ENCODE peak calls at places on chromosomes 13 and 19, in five cellular contexts. K is tibial artery; X is CD8-positive, alpha-beta T cell; F is fibroblast of mammary gland; Y is right lobe of liver. G is an unnamed sample.

GRCh38 chr19:39401549-39402416 is 4.9 kb upstream of the ZFP36 start:
- DNase-seq in K (peak; percentile 64), X (peak; percentile 96), F (peak; percentile 95), Y (peak; percentile 90), G (peak; percentile 89)

GRCh38 chr13:37149380-37149779 is 43.9 kb upstream of the CSNK1A1L start:
- DNase-seq in K (no peak), X (no peak), F (no peak), Y (no peak), G (no peak)

GRCh38 chr13:51822106-51822840 is 18.3 kb upstream of the DHRS12 start:
- DNase-seq in K (no peak), X (peak; percentile 39), F (no peak), Y (no peak), G (no peak)

GRCh38 chr13:33272531-33273124 is 12.9 kb downstream of the STARD13 start:
- DNase-seq in K (no peak), X (no peak), F (peak; percentile 43), Y (no peak), G (no peak)

GRCh38 chr19:14555918-14556661 is 15.8 kb downstream of the NDUFB7 start:
- DNase-seq in K (no peak), X (no peak), F (peak; percentile 24), Y (no peak), G (no peak)

GRCh38 chr19:11560404-11560988 is 1.5 kb upstream of the ELOF1 start:
- DNase-seq in K (no peak), X (peak; percentile 68), F (peak; percentile 81), Y (no peak), G (peak; percentile 93)

GRCh38 chr13:61777281-61777680 is 361.6 kb upstream of the PCDH20 start:
- DNase-seq in K (no peak), X (no peak), F (peak; percentile 0), Y (no peak), G (no peak)

GRCh38 chr13:67549331-67549730 is 319.2 kb upstream of the PCDH9 start:
- DNase-seq in K (no peak), X (no peak), F (peak; percentile 68), Y (no peak), G (no peak)

GRCh38 chr13:113649212-113649611 is 8.8 kb downstream of the ATP4B start:
- DNase-seq in K (peak; percentile 11), X (no peak), F (no peak), Y (no peak), G (no peak)

GRCh38 chr19:23901360-23901759 is 13.3 kb upstream of the ZNF726 start:
- DNase-seq in K (no peak), X (no peak), F (no peak), Y (no peak), G (no peak)

GRCh38 chr13:50905256-50905655 is 4.3 kb upstream of the RNASEH2B start:
- DNase-seq in K (no peak), X (no peak), F (no peak), Y (no peak), G (no peak)

GRCh38 chr19:6718741-6719539 is 1.5 kb downstream of the C3 start:
- DNase-seq in K (no peak), X (peak; percentile 46), F (peak; percentile 37), Y (peak; percentile 88), G (peak; percentile 67)

GRCh38 chr19:2546128-2547032 is 70.5 kb downstream of the GADD45B start:
- DNase-seq in K (peak; percentile 87), X (no peak), F (peak; percentile 19), Y (peak; percentile 96), G (no peak)

GRCh38 chr19:27740396-27740795 is 1472.6 kb downstream of the UQCRFS1 start:
- DNase-seq in K (no peak), X (no peak), F (no peak), Y (no peak), G (no peak)

GRCh38 chr19:35824150-35824549 is 11.5 kb upstream of the PRODH2 start:
- DNase-seq in K (no peak), X (no peak), F (no peak), Y (no peak), G (no peak)

GRCh38 chr13:42110410-42111155 is 62.1 kb downstream of the DGKH start:
- DNase-seq in K (no peak), X (no peak), F (peak; percentile 84), Y (no peak), G (peak; percentile 78)

GRCh38 chr13:94711561-94712286 is 621 bp downstream of the SOX21 start:
- DNase-seq in K (no peak), X (no peak), F (peak; percentile 28), Y (no peak), G (no peak)

GRCh38 chr19:48926909-48927308 is 6.6 kb upstream of the DHDH start:
- DNase-seq in K (peak; percentile 82), X (no peak), F (peak; percentile 100), Y (no peak), G (no peak)

GRCh38 chr19:40754611-40755247 is 3.7 kb downstream of the SNRPA start:
- DNase-seq in K (no peak), X (no peak), F (peak; percentile 36), Y (peak; percentile 53), G (peak; percentile 62)

GRCh38 chr13:111337741-111338140 is 17.3 kb downstream of the TEX29 start:
- DNase-seq in K (no peak), X (no peak), F (peak; percentile 19), Y (no peak), G (no peak)

GRCh38 chr13:47933688-47934011 is 67.4 kb downstream of the SUCLA2 start:
- DNase-seq in K (no peak), X (no peak), F (peak; percentile 30), Y (no peak), G (no peak)

GRCh38 chr13:41137951-41138350 is 5.3 kb upstream of the KBTBD6 start:
- DNase-seq in K (no peak), X (no peak), F (peak; percentile 71), Y (no peak), G (no peak)

GRCh38 chr19:13150919-13151604 is 851 bp downstream of the IER2 start:
- DNase-seq in K (no peak), X (peak; percentile 37), F (no peak), Y (peak; percentile 55), G (no peak)

GRCh38 chr19:53982611-53983010 is 8.8 kb upstream of the CACNG6 start:
- DNase-seq in K (peak; percentile 26), X (no peak), F (no peak), Y (peak; percentile 45), G (no peak)

GRCh38 chr19:12778020-12778904 is 2.9 kb upstream of the HOOK2 start:
- DNase-seq in K (peak; percentile 73), X (peak; percentile 56), F (peak; percentile 76), Y (peak; percentile 82), G (peak; percentile 81)

GRCh38 chr13:71865858-71866172 is 1.2 kb downstream of the DACH1 start:
- DNase-seq in K (no peak), X (no peak), F (no peak), Y (peak; percentile 23), G (no peak)

GRCh38 chr19:15213715-15214381 is 13.1 kb upstream of the NOTCH3 start:
- DNase-seq in K (peak; percentile 88), X (no peak), F (peak; percentile 59), Y (no peak), G (no peak)

GRCh38 chr19:45321848-45322247 is 827 bp downstream of the CKM start:
- DNase-seq in K (no peak), X (no peak), F (no peak), Y (no peak), G (no peak)

GRCh38 chr13:26024558-26024957 is 27.3 kb downstream of the SHISA2 start:
- DNase-seq in K (no peak), X (no peak), F (no peak), Y (no peak), G (no peak)

GRCh38 chr19:33687761-33688656 is 66.3 kb downstream of the CHST8 start:
- DNase-seq in K (peak; percentile 15), X (no peak), F (no peak), Y (no peak), G (no peak)

GRCh38 chr13:45361596-45362206 is 20.7 kb upstream of the TPT1 start:
- DNase-seq in K (no peak), X (no peak), F (peak; percentile 77), Y (no peak), G (no peak)

GRCh38 chr13:24995225-24995804 is 100.6 kb upstream of the PABPC3 start:
- DNase-seq in K (peak; percentile 41), X (peak; percentile 62), F (peak; percentile 84), Y (peak; percentile 35), G (peak; percentile 84)

GRCh38 chr19:5154799-5155426 is 185.7 kb downstream of the PTPRS start:
- DNase-seq in K (no peak), X (peak; percentile 23), F (no peak), Y (peak; percentile 15), G (no peak)

GRCh38 chr13:40187836-40188591 is 478.4 kb downstream of the FOXO1 start:
- DNase-seq in K (no peak), X (peak; percentile 74), F (no peak), Y (no peak), G (no peak)

GRCh38 chr19:50204811-50205675 is 1.6 kb downstream of the MYH14 start:
- DNase-seq in K (no peak), X (no peak), F (no peak), Y (peak; percentile 94), G (no peak)
- H3K4me3 ChIP-seq in K (no peak overlapping the region), X (no peak overlapping the region), F (no peak overlapping the region), Y (peak overlapping the region; percentile 67), G (no peak overlapping the region)

GRCh38 chr13:110294146-110294545 is 12.8 kb downstream of the COL4A1 start:
- DNase-seq in K (no peak), X (no peak), F (peak; percentile 92), Y (no peak), G (no peak)
- TF ChIP-seq CTCF in K (no peak), X (no peak), F (no peak), Y (no peak), G (no peak)

GRCh38 chr13:106100261-106100919 is 435.1 kb downstream of the EFNB2 start:
- DNase-seq in K (no peak), X (no peak), F (no peak), Y (no peak), G (peak; percentile 42)
- H3K4me3 ChIP-seq in K (no peak overlapping the region), X (no peak overlapping the region), F (no peak overlapping the region), Y (no peak overlapping the region), G (no peak overlapping the region)

GRCh38 chr19:17584132-17584531 is 28.7 kb downstream of the COLGALT1 start:
- DNase-seq in K (no peak), X (no peak), F (no peak), Y (no peak), G (no peak)

GRCh38 chr19:17579523-17580244 is 24.2 kb downstream of the COLGALT1 start:
- DNase-seq in K (peak; percentile 51), X (no peak), F (peak; percentile 72), Y (peak; percentile 52), G (peak; percentile 84)

GRCh38 chr19:17581211-17581874 is 25.9 kb downstream of the COLGALT1 start:
- DNase-seq in K (no peak), X (no peak), F (no peak), Y (no peak), G (no peak)

GRCh38 chr19:17580470-17581000 is 25.1 kb downstream of the COLGALT1 start:
- DNase-seq in K (no peak), X (no peak), F (no peak), Y (no peak), G (no peak)

DNA sequence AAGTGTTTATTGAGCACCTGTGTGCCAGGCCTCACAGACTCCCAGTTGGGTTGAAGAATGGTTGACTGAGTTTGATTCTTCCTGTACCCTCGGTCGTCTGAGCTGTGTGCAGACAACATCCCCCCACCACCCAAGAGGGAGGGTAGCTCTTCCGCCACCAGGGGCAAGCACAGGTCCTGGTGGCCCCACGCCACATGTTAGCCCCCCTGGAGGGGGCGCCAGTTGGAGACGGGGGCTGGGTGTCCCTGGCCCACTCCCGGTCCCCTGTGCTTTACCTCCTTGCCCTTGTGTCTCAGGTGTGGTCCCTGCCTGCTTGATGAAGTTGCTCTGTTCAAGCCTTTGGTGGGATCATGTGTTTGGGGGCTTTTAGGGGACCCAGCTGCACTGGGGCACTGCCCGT is 27.2 kb downstream of the COLGALT1 start:
- DNase-seq in K (no peak), X (no peak), F (no peak), Y (no peak), G (no peak)
- TF ChIP-seq CTCF in K (no peak), X (no peak), F (no peak), Y (no peak), G (no peak)

GRCh38 chr13:97977982-97978381 is 24.5 kb downstream of the IPO5 start:
- DNase-seq in K (no peak), X (no peak), F (no peak), Y (no peak), G (no peak)
- H3K4me3 ChIP-seq in K (no peak overlapping the region), X (no peak overlapping the region), F (peak overlapping the region; percentile 90), Y (peak overlapping the region; percentile 87), G (peak overlapping the region; percentile 70)